ENCODE peak calls at places on chromosomes 7 and 10, in four cellular contexts. K is H1, E is kidney, V is mesenchymal stem cell. M is an unnamed sample.

GRCh38 chr10:11602919-11603523 is 8.4 kb downstream of the USP6NL start:
- DNase-seq in K (no peak), E (no peak), V (peak; percentile 75), M (no peak)

GRCh38 chr7:50739744-50740455 is 42.8 kb downstream of the GRB10 start:
- DNase-seq in K (no peak), E (no peak), V (no peak), M (no peak)

GRCh38 chr10:62058896-62059423 is 157.5 kb downstream of the ARID5B start:
- DNase-seq in K (no peak), E (no peak), V (peak; percentile 11), M (peak; percentile 72)

GRCh38 chr7:75572396-75572795 is 80.3 kb downstream of the SPDYE5 start:
- DNase-seq in K (no peak), E (no peak), V (no peak), M (no peak)

GRCh38 chr7:155775691-155776090 is 36.6 kb downstream of the SHH start:
- DNase-seq in K (no peak), E (no peak), V (no peak), M (no peak)

GRCh38 chr7:45890902-45891461 is 2.7 kb downstream of the IGFBP1 start:
- DNase-seq in K (no peak), E (no peak), V (peak; percentile 53), M (peak; percentile 84)

GRCh38 chr10:124671486-124672075 is 72.6 kb downstream of the FAM53B start:
- DNase-seq in K (no peak), E (peak; percentile 79), V (peak; percentile 42), M (peak; percentile 25)

GRCh38 chr10:96306516-96306915 is 2.3 kb downstream of the DNTT start:
- DNase-seq in K (no peak), E (peak; percentile 85), V (no peak), M (no peak)

GRCh38 chr10:110739811-110740271 is 95.7 kb downstream of the RBM20 start:
- DNase-seq in K (no peak), E (no peak), V (no peak), M (no peak)

DNA sequence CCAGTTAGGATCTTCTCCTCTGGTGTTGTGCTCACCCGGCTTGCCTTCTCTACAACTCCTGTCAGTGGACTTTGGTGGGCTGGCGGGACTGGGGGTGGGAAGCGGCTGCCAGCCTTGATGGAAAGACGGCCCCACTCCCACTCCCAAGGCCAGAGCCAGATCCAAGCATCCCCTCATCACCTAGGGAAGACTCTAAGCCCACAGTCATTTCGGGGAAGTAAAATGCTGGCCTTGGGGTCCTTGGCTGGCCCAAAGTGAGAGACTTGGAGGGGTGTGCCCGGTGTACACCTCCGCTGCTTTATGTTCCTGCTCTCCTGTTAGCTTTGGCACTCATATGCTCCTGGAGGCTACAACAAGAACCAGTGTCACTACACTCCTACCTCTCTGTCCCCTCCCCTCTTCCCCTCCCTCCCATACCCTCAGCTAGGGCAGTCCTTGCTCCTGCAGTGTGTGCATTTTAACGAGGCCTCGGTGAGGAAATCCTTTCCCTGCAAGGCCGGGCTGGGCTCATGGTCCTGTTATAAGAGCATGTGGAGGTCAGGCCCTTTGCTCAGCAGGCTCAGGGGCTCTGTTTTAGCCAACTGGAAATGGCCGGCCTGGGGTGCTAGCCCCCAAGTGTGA is 995 bp upstream of the HOXA10 start:
- DNase-seq in K (peak; percentile 45), E (peak; percentile 67), V (no peak), M (no peak)
- H3K9ac ChIP-seq in K (no peak overlapping the region), E (peak overlapping the region; percentile 10), V (peak overlapping the region; percentile 90), M (peak overlapping the region; percentile 93)

GRCh38 chr7:55569797-55570196 is 2.5 kb downstream of the VOPP1 start:
- DNase-seq in K (no peak), E (peak; percentile 53), V (no peak), M (no peak)

GRCh38 chr7:55571534-55572377 is 546 bp downstream of the VOPP1 start:
- DNase-seq in K (peak; percentile 79), E (peak; percentile 84), V (peak; percentile 63), M (peak; percentile 77)

GRCh38 chr7:55569269-55569663 is 3.0 kb downstream of the VOPP1 start:
- DNase-seq in K (no peak), E (peak; percentile 51), V (peak; percentile 8), M (no peak)

GRCh38 chr7:55570939-55571338 is 1.4 kb downstream of the VOPP1 start:
- DNase-seq in K (no peak), E (no peak), V (peak; percentile 43), M (peak; percentile 77)

GRCh38 chr7:55570218-55570873 is 2.0 kb downstream of the VOPP1 start:
- DNase-seq in K (no peak), E (peak; percentile 37), V (peak; percentile 25), M (peak; percentile 42)
- H3K9ac ChIP-seq in K (no peak overlapping the region), E (no peak overlapping the region), V (peak overlapping the region; percentile 93), M (no peak overlapping the region)

DNA sequence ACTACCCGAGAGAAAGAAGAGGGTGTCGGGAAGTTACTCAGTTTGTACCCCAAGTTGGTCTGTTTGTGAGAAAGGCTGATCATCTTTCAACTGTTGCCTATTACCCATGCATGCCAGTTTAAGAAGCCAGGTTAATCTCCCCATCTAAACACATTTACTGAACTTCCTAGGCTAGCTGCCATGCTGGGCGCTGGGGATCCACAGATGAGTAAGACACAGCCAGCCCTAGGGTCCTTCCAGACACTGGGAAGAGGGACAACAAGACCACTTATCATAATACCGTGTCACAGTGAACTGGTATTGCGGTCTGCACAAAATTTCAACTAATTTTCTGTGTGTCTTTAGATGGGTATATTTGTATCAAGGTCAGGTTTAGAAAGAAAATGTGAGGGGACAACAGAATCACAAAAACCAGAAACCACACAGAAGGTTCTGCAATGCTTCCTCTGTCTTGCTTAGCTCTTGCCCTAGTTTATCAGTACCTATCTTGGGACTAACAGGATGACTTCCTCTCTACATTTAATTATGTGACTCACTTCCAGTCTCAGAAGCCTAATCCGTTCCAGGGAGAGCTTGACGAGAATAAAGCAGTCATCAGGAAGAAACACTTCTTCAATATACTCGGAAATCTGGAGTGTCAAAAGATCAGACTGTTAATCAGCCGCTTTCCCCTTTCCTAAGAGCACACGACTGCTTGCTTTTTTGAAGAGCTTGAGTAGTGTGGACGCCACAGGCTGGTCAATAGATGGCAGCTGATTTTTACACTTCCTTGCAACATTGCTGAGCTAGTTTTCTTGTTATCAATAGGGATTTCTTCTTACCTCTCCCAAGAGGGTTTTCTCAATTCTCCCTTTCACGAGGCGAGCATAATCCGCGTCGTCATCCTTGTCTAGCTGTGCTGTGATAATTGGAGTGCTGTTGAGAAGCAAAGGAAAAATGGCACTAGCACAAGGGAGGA is 45.7 kb downstream of the POLR3A start:
- DNase-seq in K (no peak), E (no peak), V (peak; percentile 83), M (peak; percentile 49)
- H3K9ac ChIP-seq in K (no peak overlapping the region), E (no peak overlapping the region), V (peak overlapping the region; percentile 76), M (peak overlapping the region; percentile 52)

DNA sequence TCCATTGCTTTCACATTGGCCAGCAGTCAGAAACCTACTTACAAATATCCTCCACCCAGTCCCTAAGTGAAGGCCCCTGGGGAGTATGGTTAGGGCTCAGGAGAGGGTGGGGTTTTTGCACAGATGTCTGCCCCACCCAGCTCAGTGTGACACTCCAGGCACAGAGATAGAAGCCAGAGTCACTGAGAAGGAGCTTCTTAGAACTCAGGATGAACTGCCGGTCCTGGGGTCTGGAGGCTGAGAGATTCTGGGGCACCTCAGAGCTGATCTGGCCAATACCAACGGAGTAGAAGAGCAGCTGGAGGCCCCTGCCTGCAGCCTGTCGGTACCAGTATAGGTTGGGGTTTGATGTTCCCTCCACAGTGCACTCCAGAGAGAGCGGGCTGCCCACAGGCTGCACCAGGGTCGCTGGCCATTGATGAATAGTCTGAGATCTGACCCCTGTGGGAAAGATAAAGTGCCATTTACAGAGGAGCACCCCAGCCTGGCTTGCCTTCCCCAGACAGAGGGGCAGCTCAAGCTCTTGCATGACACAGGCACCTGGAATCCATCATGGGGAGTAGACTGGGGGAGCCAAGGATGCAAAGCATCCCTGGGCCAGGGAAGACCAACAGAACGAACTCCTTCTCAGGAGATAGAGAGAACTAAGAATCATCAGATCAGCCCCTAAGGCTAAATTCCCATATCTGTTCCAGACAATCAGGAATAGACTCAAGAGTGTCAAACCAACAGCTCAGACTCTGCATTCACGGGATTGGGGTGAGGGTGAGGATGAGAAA is 41.9 kb downstream of the PRSS2 start:
- DNase-seq in K (no peak), E (no peak), V (no peak), M (no peak)
- H3K9ac ChIP-seq in K (no peak overlapping the region), E (no peak overlapping the region), V (no peak overlapping the region), M (no peak overlapping the region)

GRCh38 chr10:103111918-103112877 is 80.9 kb downstream of the NT5C2 start:
- DNase-seq in K (no peak), E (no peak), V (no peak), M (no peak)

GRCh38 chr10:103114876-103115275 is 78.2 kb downstream of the NT5C2 start:
- DNase-seq in K (no peak), E (no peak), V (no peak), M (no peak)

GRCh38 chr10:103106556-103106955 is 86.5 kb downstream of the NT5C2 start:
- DNase-seq in K (no peak), E (no peak), V (no peak), M (no peak)

GRCh38 chr10:103110407-103110806 is 82.7 kb downstream of the NT5C2 start:
- DNase-seq in K (no peak), E (no peak), V (no peak), M (no peak)

GRCh38 chr10:103111031-103111917 is 81.8 kb downstream of the NT5C2 start:
- DNase-seq in K (no peak), E (no peak), V (peak; percentile 41), M (peak; percentile 79)
- H3K9ac ChIP-seq in K (no peak overlapping the region), E (no peak overlapping the region), V (peak overlapping the region; percentile 17), M (peak overlapping the region; percentile 62)